ENCODE peak calls at places on chromosomes 2 and 18, in seven cellular contexts. I, B, M, W, C, H and K are unnamed samples.

GRCh38 chr2:85250045-85250444 is 77.7 kb downstream of the TGOLN2 start:
- ATAC-seq in I (no peak), B (no peak), M (no peak), W (no peak), C (no peak), H (no peak), K (no peak)

GRCh38 chr2:32755666-32756065 is 127.8 kb downstream of the TTC27 start:
- ATAC-seq in I (no peak), B (no peak), M (no peak), W (no peak), C (no peak), H (no peak), K (no peak)

GRCh38 chr18:79366177-79367094 is 29.3 kb upstream of the NFATC1 start:
- ATAC-seq in I (no peak), B (no peak), M (no peak), W (no peak), C (no peak), H (no peak), K (peak)

GRCh38 chr2:187372213-187372612 is 75.8 kb downstream of the CALCRL start:
- ATAC-seq in I (no peak), B (no peak), M (peak), W (no peak), C (no peak), H (no peak), K (no peak)

GRCh38 chr2:218028562-218029348 is 26.0 kb upstream of the TNS1 start:
- ATAC-seq in I (no peak), B (no peak), M (no peak), W (no peak), C (no peak), H (no peak), K (peak)

GRCh38 chr2:10620481-10620880 is 69.3 kb downstream of the NOL10 start:
- ATAC-seq in I (peak), B (peak), M (no peak), W (no peak), C (peak), H (peak), K (no peak)

GRCh38 chr2:142254057-142254456 is 123.2 kb upstream of the LRP1B start:
- ATAC-seq in I (no peak), B (no peak), M (no peak), W (no peak), C (no peak), H (no peak), K (no peak)

GRCh38 chr18:48728204-48728833 is 189.5 kb downstream of the CTIF start:
- ATAC-seq in I (no peak), B (no peak), M (peak), W (peak), C (no peak), H (no peak), K (no peak)